ENCODE peak calls at places on chromosomes 1 and 21, in four cellular contexts. U, W, V and G are unnamed samples.

GRCh38 chr1:87644500-87645245 is 316.0 kb downstream of the LMO4 start:
- DNase-seq in V (no peak), W (no peak), U (no peak), G (no peak)

GRCh38 chr1:3454811-3455618 is 550 bp downstream of the ARHGEF16 start:
- DNase-seq in V (no peak), U (peak), W (peak), G (peak)

GRCh38 chr1:54927475-54928240 is 40.7 kb upstream of the DHCR24 start:
- DNase-seq in U (no peak), V (no peak), W (no peak), G (no peak)

GRCh38 chr1:230240446-230241076 is 173.5 kb downstream of the GALNT2 start:
- DNase-seq in V (no peak), U (no peak), W (no peak), G (no peak)

GRCh38 chr21:35697321-35697808 is 363.0 kb downstream of the SETD4 start:
- DNase-seq in U (no peak), V (no peak), W (no peak), G (no peak)

GRCh38 chr1:41500781-41501518 is 16.5 kb upstream of the EDN2 start:
- DNase-seq in W (no peak), U (no peak), V (no peak), G (peak)

GRCh38 chr1:37169743-37170275 is 135.5 kb upstream of the GRIK3 start:
- DNase-seq in V (no peak), U (peak), W (no peak), G (no peak)

GRCh38 chr1:51210676-51211075 is 25.4 kb upstream of the RNF11 start:
- DNase-seq in U (no peak), V (no peak), W (no peak), G (no peak)

GRCh38 chr1:119103764-119104163 is 36.7 kb downstream of the WARS2 start:
- DNase-seq in U (no peak), W (no peak), V (no peak), G (no peak)

GRCh38 chr1:37726191-37726590 is 33.9 kb downstream of the CDCA8 start:
- DNase-seq in W (no peak), V (no peak), U (no peak), G (no peak)

GRCh38 chr1:214344897-214345296 is 63.9 kb downstream of the SMYD2 start:
- DNase-seq in W (no peak), V (no peak), U (no peak), G (no peak)

GRCh38 chr1:228429698-228430097 is 13.0 kb upstream of the TRIM17 start:
- DNase-seq in U (no peak), V (no peak), W (no peak), G (no peak)

GRCh38 chr1:175075572-175076568 is 8.2 kb downstream of the TNN start:
- DNase-seq in W (no peak), U (no peak), V (no peak), G (no peak)

GRCh38 chr1:89873757-89874156 is 52.9 kb downstream of the LRRC8D start:
- DNase-seq in W (no peak), V (no peak), U (no peak), G (no peak)

GRCh38 chr1:59697138-59697811 is 117.5 kb upstream of the HOOK1 start:
- DNase-seq in U (no peak), W (no peak), V (no peak), G (peak)

GRCh38 chr1:10257851-10258250 is 47.5 kb downstream of the KIF1B start:
- DNase-seq in W (no peak), U (no peak), V (no peak), G (peak)

GRCh38 chr1:202952818-202953217 is 5.3 kb downstream of the ADIPOR1 start:
- DNase-seq in V (no peak), W (no peak), U (no peak), G (no peak)
- TF ChIP-seq PHF8 in V (no peak), W (no peak), U (no peak), G (no peak)

GRCh38 chr1:21576031-21576797 is 67.0 kb downstream of the ALPL start:
- DNase-seq in U (no peak), W (no peak), V (no peak), G (no peak)

GRCh38 chr1:21573971-21574458 is 64.8 kb downstream of the ALPL start:
- DNase-seq in U (peak), W (peak), V (peak), G (peak)

GRCh38 chr1:21573475-21573874 is 64.3 kb downstream of the ALPL start:
- DNase-seq in V (no peak), W (no peak), U (no peak), G (no peak)

GRCh38 chr1:21575351-21575942 is 66.2 kb downstream of the ALPL start:
- DNase-seq in V (no peak), U (no peak), W (no peak), G (no peak)

GRCh38 chr1:21574464-21575151 is 65.4 kb downstream of the ALPL start:
- DNase-seq in V (no peak), W (peak), U (peak), G (peak)
- TF ChIP-seq PHF8 in V (no peak), W (no peak), U (no peak), G (no peak)

GRCh38 chr1:31041529-31041928 is 24.0 kb downstream of the PUM1 start:
- DNase-seq in U (no peak), W (peak), V (no peak), G (peak)

GRCh38 chr1:31042656-31043055 is 22.9 kb downstream of the PUM1 start:
- DNase-seq in U (no peak), V (no peak), W (no peak), G (no peak)

GRCh38 chr1:31036749-31037500 is 28.6 kb downstream of the PUM1 start:
- DNase-seq in W (no peak), U (no peak), V (no peak), G (no peak)

GRCh38 chr1:31040038-31040437 is 25.5 kb downstream of the PUM1 start:
- DNase-seq in U (no peak), V (no peak), W (no peak), G (peak)

DNA sequence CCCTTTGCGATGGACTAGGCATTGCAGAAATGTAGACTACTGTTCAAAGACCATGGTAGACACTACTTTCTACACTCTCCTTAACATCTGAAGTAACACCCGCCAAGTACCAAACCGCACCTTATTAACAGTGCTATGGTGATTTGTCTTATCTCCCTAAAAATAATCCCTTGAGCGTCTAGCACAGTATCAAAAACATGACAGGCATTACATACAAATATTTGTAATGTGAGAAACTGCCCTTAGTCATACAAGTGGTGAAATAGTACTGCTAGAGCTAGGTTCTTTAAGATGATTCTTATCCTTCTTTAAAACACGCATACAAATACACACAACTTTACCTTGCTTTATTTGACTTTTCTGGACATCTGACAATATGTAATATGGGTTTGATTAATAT is 27.2 kb downstream of the PUM1 start:
- DNase-seq in V (no peak), U (no peak), W (no peak), G (no peak)
- TF ChIP-seq PHF8 in V (no peak), U (no peak), W (no peak), G (no peak)

DNA sequence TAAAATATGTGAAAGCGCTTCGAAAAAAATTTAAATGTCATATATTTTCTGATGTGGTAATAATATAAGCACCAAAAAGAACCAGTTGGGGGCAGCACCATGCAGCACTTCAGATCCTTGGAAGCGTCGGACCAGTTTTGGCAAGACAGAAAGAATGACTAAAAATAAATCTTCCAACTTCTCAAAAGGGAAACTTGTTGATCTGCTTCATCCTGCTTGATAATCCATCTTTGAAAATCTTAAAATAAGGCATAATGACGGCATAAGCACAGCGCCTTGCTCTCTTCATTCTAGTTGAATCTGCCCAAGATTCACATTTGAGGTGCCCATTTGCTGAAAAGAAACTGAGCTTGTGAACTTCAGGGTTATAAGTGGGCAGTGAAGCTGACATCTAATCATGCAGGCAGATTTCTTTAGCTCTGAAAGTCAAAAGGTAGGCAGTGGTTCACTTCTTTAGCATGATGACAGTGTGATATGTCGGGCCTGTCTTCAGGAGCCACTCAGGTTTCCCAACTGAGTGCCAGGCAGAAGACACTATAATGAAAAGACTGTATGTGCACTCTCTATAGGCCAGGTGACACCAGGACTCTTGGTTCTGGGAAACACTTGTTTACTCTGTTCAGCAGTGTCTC is 19.8 kb upstream of the MUTYH start:
- DNase-seq in U (no peak), V (no peak), W (peak), G (peak)
- TF ChIP-seq PHF8 in U (no peak), V (no peak), W (no peak), G (no peak)